ENCODE peak calls at places on chromosomes 13 and 19, in four cellular contexts. One of them, this sample, is unnamed.
A peak's percentile ranks its signal among the peaks of the same experiment; 100 is the strongest.

GRCh38 chr19:46299004-46299509 is 2.2 kb downstream of the HIF3A start:
- DNase-seq in mesendoderm: no peak
- DNase-seq in heart right ventricle: peak; percentile 98
- DNase-seq in tibial nerve: peak; percentile 97
- DNase-seq in this sample: no peak

GRCh38 chr19:45906221-45906620 is 3.8 kb upstream of the MYPOP start:
- DNase-seq in mesendoderm: no peak
- DNase-seq in heart right ventricle: no peak
- DNase-seq in tibial nerve: no peak
- DNase-seq in this sample: no peak

GRCh38 chr13:39810091-39810877 is 154.8 kb downstream of the COG6 start:
- DNase-seq in mesendoderm: peak; percentile 61
- DNase-seq in heart right ventricle: no peak
- DNase-seq in tibial nerve: no peak
- DNase-seq in this sample: no peak

GRCh38 chr19:5983367-5983955 is 5.5 kb upstream of the RANBP3 start:
- DNase-seq in mesendoderm: no peak
- DNase-seq in heart right ventricle: no peak
- DNase-seq in tibial nerve: no peak
- DNase-seq in this sample: no peak

GRCh38 chr19:31312004-31312403 is 37.2 kb downstream of the TSHZ3 start:
- DNase-seq in mesendoderm: no peak
- DNase-seq in heart right ventricle: no peak
- DNase-seq in tibial nerve: no peak
- DNase-seq in this sample: no peak

GRCh38 chr19:15529774-15530372 is 21.5 kb downstream of the CYP4F22 start:
- DNase-seq in mesendoderm: no peak
- DNase-seq in heart right ventricle: no peak
- DNase-seq in tibial nerve: no peak
- DNase-seq in this sample: no peak

GRCh38 chr13:25237083-25237482 is 50.2 kb downstream of the MTMR6 start:
- DNase-seq in mesendoderm: no peak
- DNase-seq in heart right ventricle: no peak
- DNase-seq in tibial nerve: no peak
- DNase-seq in this sample: no peak

GRCh38 chr19:3544742-3545668 is 6.0 kb downstream of the TEKTIP1 start:
- DNase-seq in mesendoderm: peak; percentile 70
- DNase-seq in heart right ventricle: peak; percentile 83
- DNase-seq in tibial nerve: peak; percentile 56
- DNase-seq in this sample: peak; percentile 66

GRCh38 chr13:109840201-109840892 is 54.0 kb upstream of the IRS2 start:
- DNase-seq in mesendoderm: peak; percentile 40
- DNase-seq in heart right ventricle: no peak
- DNase-seq in tibial nerve: no peak
- DNase-seq in this sample: no peak

GRCh38 chr19:30711296-30711695 is 339.1 kb downstream of the ZNF536 start:
- DNase-seq in mesendoderm: no peak
- DNase-seq in heart right ventricle: no peak
- DNase-seq in tibial nerve: no peak
- DNase-seq in this sample: no peak

GRCh38 chr19:43872547-43873336 is 45.6 kb downstream of the ZNF283 start:
- DNase-seq in mesendoderm: peak; percentile 55
- DNase-seq in heart right ventricle: no peak
- DNase-seq in tibial nerve: no peak
- DNase-seq in this sample: no peak

GRCh38 chr19:55216461-55217198 is 7.3 kb upstream of the PTPRH start:
- DNase-seq in mesendoderm: peak; percentile 99
- DNase-seq in heart right ventricle: peak; percentile 85
- DNase-seq in tibial nerve: peak; percentile 43
- DNase-seq in this sample: no peak

GRCh38 chr13:78719367-78719766 is 60.4 kb upstream of the OBI1 start:
- DNase-seq in mesendoderm: no peak
- DNase-seq in heart right ventricle: no peak
- DNase-seq in tibial nerve: no peak
- DNase-seq in this sample: no peak

GRCh38 chr13:80338781-80339577 is 1.9 kb downstream of the SPRY2 start:
- DNase-seq in mesendoderm: peak; percentile 86
- DNase-seq in heart right ventricle: peak; percentile 75
- DNase-seq in tibial nerve: peak; percentile 55
- DNase-seq in this sample: no peak

GRCh38 chr13:63393112-63393511 is 1977.5 kb upstream of the PCDH20 start:
- DNase-seq in mesendoderm: peak; percentile 9
- DNase-seq in heart right ventricle: no peak
- DNase-seq in tibial nerve: no peak
- DNase-seq in this sample: no peak

GRCh38 chr13:105139380-105140285 is 1395.8 kb downstream of the EFNB2 start:
- DNase-seq in mesendoderm: no peak
- DNase-seq in heart right ventricle: peak; percentile 21
- DNase-seq in tibial nerve: no peak
- DNase-seq in this sample: peak; percentile 6

DNA sequence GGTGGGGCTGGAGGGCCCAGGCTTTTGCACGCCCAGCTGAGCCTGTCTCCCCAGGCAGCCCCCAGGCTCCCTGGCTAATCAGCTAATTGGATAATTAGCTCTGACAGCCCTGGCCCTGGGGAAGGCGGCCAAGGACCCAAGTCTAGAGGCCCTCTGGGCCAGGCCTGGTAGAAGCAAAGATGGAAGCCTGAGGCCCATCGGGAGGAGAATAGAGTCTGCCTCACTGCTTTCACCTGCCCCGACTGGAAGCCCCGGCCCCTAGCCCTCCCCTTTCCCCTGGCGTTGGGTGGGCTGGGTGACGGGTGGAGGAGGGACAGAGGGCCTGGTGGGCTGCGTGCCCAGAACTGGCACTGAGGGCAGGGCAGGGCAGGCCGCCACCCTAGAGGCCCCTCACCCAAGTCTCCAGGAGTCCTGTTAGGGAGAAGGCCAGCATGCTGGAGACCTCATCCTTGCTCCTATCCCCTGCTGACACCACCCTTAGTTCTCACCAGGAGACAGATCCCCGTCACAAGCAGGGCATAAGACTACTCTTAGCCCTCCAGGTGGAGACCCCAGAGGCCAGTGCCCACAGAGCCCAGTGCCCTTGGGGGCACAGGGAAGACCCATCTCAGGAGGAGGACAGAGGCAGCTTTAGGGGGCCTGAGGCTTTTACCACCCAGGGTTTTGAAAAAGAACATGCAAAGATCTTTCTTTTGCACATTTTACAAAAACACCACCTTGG is 12.0 kb downstream of the LYL1 start:
- DNase-seq in mesendoderm: no peak
- DNase-seq in heart right ventricle: no peak
- DNase-seq in tibial nerve: no peak
- DNase-seq in this sample: no peak
- H3K27me3 ChIP-seq in mesendoderm: no peaks in the 10 kb centered on the region
- H3K27me3 ChIP-seq in heart right ventricle: no peaks in the 10 kb centered on the region
- H3K27me3 ChIP-seq in tibial nerve: no peaks in the 10 kb centered on the region
- H3K27me3 ChIP-seq in this sample: peaks cover 3% of the 10 kb centered on the region

DNA sequence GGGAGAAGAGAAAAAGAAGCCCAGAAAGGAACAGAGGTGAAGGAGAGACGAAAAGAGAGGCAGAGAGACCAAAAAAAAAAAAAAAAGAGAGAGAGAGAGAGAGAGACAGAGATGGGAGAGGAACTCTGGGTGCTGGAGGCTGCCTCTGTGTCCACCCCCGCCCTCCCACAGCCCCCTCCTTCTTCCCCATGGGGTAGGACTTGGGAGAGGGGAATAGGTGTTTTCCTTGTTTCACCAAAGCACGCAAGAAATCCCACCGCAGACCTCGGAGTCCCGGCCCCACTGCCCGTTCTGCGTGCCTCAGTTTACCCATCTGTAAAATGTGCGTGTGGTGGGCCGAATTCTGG is 4.9 kb downstream of the ONECUT3 start:
- DNase-seq in mesendoderm: no peak
- DNase-seq in heart right ventricle: no peak
- DNase-seq in tibial nerve: no peak
- DNase-seq in this sample: no peak
- H3K27ac ChIP-seq in mesendoderm: no peak overlapping the region
- H3K27ac ChIP-seq in heart right ventricle: no peak overlapping the region
- H3K27ac ChIP-seq in tibial nerve: no peak overlapping the region
- H3K27ac ChIP-seq in this sample: no peak overlapping the region

GRCh38 chr19:49395581-49396407 is 7.7 kb downstream of the KASH5 start:
- DNase-seq in mesendoderm: no peak
- DNase-seq in heart right ventricle: no peak
- DNase-seq in tibial nerve: no peak
- DNase-seq in this sample: no peak
- H3K27me3 ChIP-seq in mesendoderm: no peaks in the 10 kb centered on the region
- H3K27me3 ChIP-seq in heart right ventricle: peaks cover 6% of the 10 kb centered on the region
- H3K27me3 ChIP-seq in tibial nerve: peaks cover 11% of the 10 kb centered on the region
- H3K27me3 ChIP-seq in this sample: no peaks in the 10 kb centered on the region

GRCh38 chr19:18421371-18421959 is 2.3 kb downstream of the SSBP4 start:
- DNase-seq in mesendoderm: no peak
- DNase-seq in heart right ventricle: no peak
- DNase-seq in tibial nerve: no peak
- DNase-seq in this sample: no peak
- H3K27ac ChIP-seq in mesendoderm: no peak overlapping the region
- H3K27ac ChIP-seq in heart right ventricle: no peak overlapping the region
- H3K27ac ChIP-seq in tibial nerve: peak overlapping the region; percentile 28
- H3K27ac ChIP-seq in this sample: peak overlapping the region; percentile 73

GRCh38 chr13:50129065-50129922 is 114.0 kb downstream of the KCNRG start:
- DNase-seq in mesendoderm: peak; percentile 47
- DNase-seq in heart right ventricle: no peak
- DNase-seq in tibial nerve: peak; percentile 54
- DNase-seq in this sample: no peak
- H3K27me3 ChIP-seq in mesendoderm: peaks cover 81% of the 10 kb centered on the region
- H3K27me3 ChIP-seq in heart right ventricle: no peaks in the 10 kb centered on the region
- H3K27me3 ChIP-seq in tibial nerve: peaks cover 3% of the 10 kb centered on the region
- H3K27me3 ChIP-seq in this sample: peaks cover 53% of the 10 kb centered on the region